ENCODE peak calls at places on chromosome 13, in six cellular contexts. C is AG04450, O is colonic mucosa, K is AG20443, J is iris pigment epithelial cell, U is neural crest cell. R is an unnamed sample.

GRCh38 chr13:23703241-23703640 is 133.0 kb downstream of the TNFRSF19 start:
- DNase-seq in U (no peak), K (peak; percentile 84), O (no peak), C (no peak), J (no peak), R (no peak)

GRCh38 chr13:105219636-105220035 is 1315.8 kb downstream of the EFNB2 start:
- DNase-seq in K (no peak), J (peak; percentile 50), U (no peak), C (no peak), O (no peak), R (no peak)

GRCh38 chr13:24233351-24233901 is 72.9 kb downstream of the SPATA13 start:
- DNase-seq in U (no peak), C (peak; percentile 16), J (peak; percentile 63), O (no peak), K (no peak), R (no peak)

GRCh38 chr13:111573801-111574200 is 253.4 kb downstream of the TEX29 start:
- DNase-seq in C (no peak), J (no peak), K (no peak), O (no peak), U (no peak), R (no peak)

GRCh38 chr13:51844862-51845573 is at the start of gene TMEM272:
- DNase-seq in K (peak; percentile 86), O (peak; percentile 42), U (peak; percentile 74), J (peak; percentile 17), C (no peak), R (peak; percentile 58)

GRCh38 chr13:66974889-66975288 is 255.2 kb downstream of the PCDH9 start:
- DNase-seq in O (no peak), U (no peak), C (no peak), K (no peak), J (no peak), R (no peak)

GRCh38 chr13:46698015-46698414 is 98.9 kb downstream of the ESD start:
- DNase-seq in U (no peak), J (no peak), O (peak; percentile 36), K (no peak), C (no peak), R (no peak)

GRCh38 chr13:113754691-113755090 is 4.3 kb upstream of the TMEM255B start:
- DNase-seq in J (no peak), C (no peak), K (no peak), U (no peak), O (no peak), R (no peak)

GRCh38 chr13:105050696-105051095 is 1484.8 kb downstream of the EFNB2 start:
- DNase-seq in J (peak; percentile 39), O (no peak), C (no peak), K (no peak), U (no peak), R (no peak)

GRCh38 chr13:72122661-72123060 is 255.7 kb upstream of the DACH1 start:
- DNase-seq in O (no peak), J (no peak), U (no peak), K (no peak), C (no peak), R (no peak)

GRCh38 chr13:100461309-100462035 is 127.1 kb downstream of the GGACT start:
- DNase-seq in K (no peak), C (no peak), U (no peak), O (no peak), J (peak; percentile 18), R (no peak)

R was measured in Ammon's horn.